ENCODE peak calls at places on chromosomes 2 and 18, in five cellular contexts. One of them, this sample, is unnamed.

GRCh38 chr2:7427293-7428060 is 510.3 kb downstream of the RNF144A start:
- DNase-seq in ovary: no peak
- DNase-seq in fibroblast of lung: peak
- DNase-seq in nephron progenitor cell: peak
- DNase-seq in pancreas: peak
- DNase-seq in this sample: no peak

GRCh38 chr2:72927619-72928537 is 10.6 kb downstream of the EMX1 start:
- DNase-seq in ovary: no peak
- DNase-seq in fibroblast of lung: no peak
- DNase-seq in nephron progenitor cell: no peak
- DNase-seq in pancreas: no peak
- DNase-seq in this sample: no peak

GRCh38 chr2:180679693-180680092 is 300.7 kb upstream of the UBE2E3 start:
- DNase-seq in ovary: no peak
- DNase-seq in fibroblast of lung: no peak
- DNase-seq in nephron progenitor cell: no peak
- DNase-seq in pancreas: no peak
- DNase-seq in this sample: no peak

GRCh38 chr2:20091305-20091991 is 40.0 kb upstream of the LAPTM4A start:
- DNase-seq in ovary: peak
- DNase-seq in fibroblast of lung: peak
- DNase-seq in nephron progenitor cell: no peak
- DNase-seq in pancreas: no peak
- DNase-seq in this sample: no peak

GRCh38 chr18:48292229-48292628 is 117.0 kb downstream of the ZBTB7C start:
- DNase-seq in ovary: no peak
- DNase-seq in fibroblast of lung: no peak
- DNase-seq in nephron progenitor cell: no peak
- DNase-seq in pancreas: no peak
- DNase-seq in this sample: peak

GRCh38 chr18:13608791-13609552 is 117.4 kb downstream of the FAM210A start:
- DNase-seq in ovary: no peak
- DNase-seq in fibroblast of lung: no peak
- DNase-seq in nephron progenitor cell: no peak
- DNase-seq in pancreas: no peak
- DNase-seq in this sample: no peak

GRCh38 chr2:175684466-175684865 is 317.6 kb downstream of the LNPK start:
- DNase-seq in ovary: no peak
- DNase-seq in fibroblast of lung: no peak
- DNase-seq in nephron progenitor cell: no peak
- DNase-seq in pancreas: no peak
- DNase-seq in this sample: no peak

GRCh38 chr2:13193900-13194299 is 477.2 kb downstream of the TRIB2 start:
- DNase-seq in ovary: no peak
- DNase-seq in fibroblast of lung: peak
- DNase-seq in nephron progenitor cell: no peak
- DNase-seq in pancreas: no peak
- DNase-seq in this sample: no peak

GRCh38 chr2:240687045-240687740 is 4.5 kb upstream of the AQP12A start:
- DNase-seq in ovary: no peak
- DNase-seq in fibroblast of lung: no peak
- DNase-seq in nephron progenitor cell: peak
- DNase-seq in pancreas: peak
- DNase-seq in this sample: no peak

GRCh38 chr2:3575534-3576324 is 669 bp downstream of the RPS7 start:
- DNase-seq in ovary: peak
- DNase-seq in fibroblast of lung: no peak
- DNase-seq in nephron progenitor cell: no peak
- DNase-seq in pancreas: no peak
- DNase-seq in this sample: no peak

GRCh38 chr2:16240459-16240858 is 300.1 kb downstream of the MYCN start:
- DNase-seq in ovary: no peak
- DNase-seq in fibroblast of lung: no peak
- DNase-seq in nephron progenitor cell: no peak
- DNase-seq in pancreas: no peak
- DNase-seq in this sample: no peak

GRCh38 chr2:215359576-215359922 is 47.7 kb downstream of the ATIC start:
- DNase-seq in ovary: no peak
- DNase-seq in fibroblast of lung: no peak
- DNase-seq in nephron progenitor cell: no peak
- DNase-seq in pancreas: no peak
- DNase-seq in this sample: no peak

GRCh38 chr2:58871469-58872142 is 630.5 kb upstream of the FANCL start:
- DNase-seq in ovary: no peak
- DNase-seq in fibroblast of lung: no peak
- DNase-seq in nephron progenitor cell: no peak
- DNase-seq in pancreas: no peak
- DNase-seq in this sample: no peak

GRCh38 chr2:108541451-108541850 is 7.2 kb downstream of the LIMS1 start:
- DNase-seq in ovary: no peak
- DNase-seq in fibroblast of lung: no peak
- DNase-seq in nephron progenitor cell: no peak
- DNase-seq in pancreas: no peak
- DNase-seq in this sample: no peak

GRCh38 chr2:12796617-12797016 is 79.9 kb downstream of the TRIB2 start:
- DNase-seq in ovary: no peak
- DNase-seq in fibroblast of lung: peak
- DNase-seq in nephron progenitor cell: peak
- DNase-seq in pancreas: no peak
- DNase-seq in this sample: no peak

GRCh38 chr2:207492461-207492860 is 37.3 kb upstream of the CREB1 start:
- DNase-seq in ovary: no peak
- DNase-seq in fibroblast of lung: no peak
- DNase-seq in nephron progenitor cell: no peak
- DNase-seq in pancreas: no peak
- DNase-seq in this sample: no peak

GRCh38 chr2:9547272-9547991 is 8.2 kb downstream of the ADAM17 start:
- DNase-seq in ovary: no peak
- DNase-seq in fibroblast of lung: peak
- DNase-seq in nephron progenitor cell: no peak
- DNase-seq in pancreas: no peak
- DNase-seq in this sample: no peak

GRCh38 chr2:218403810-218404209 is 4.1 kb downstream of the CTDSP1 start:
- DNase-seq in ovary: no peak
- DNase-seq in fibroblast of lung: no peak
- DNase-seq in nephron progenitor cell: no peak
- DNase-seq in pancreas: no peak
- DNase-seq in this sample: no peak

GRCh38 chr18:21402272-21402671 is 160.2 kb downstream of the GREB1L start:
- DNase-seq in ovary: no peak
- DNase-seq in fibroblast of lung: no peak
- DNase-seq in nephron progenitor cell: no peak
- DNase-seq in pancreas: no peak
- DNase-seq in this sample: no peak

GRCh38 chr2:213238753-213239591 is 45.3 kb upstream of the SPAG16 start:
- DNase-seq in ovary: no peak
- DNase-seq in fibroblast of lung: peak
- DNase-seq in nephron progenitor cell: no peak
- DNase-seq in pancreas: peak
- DNase-seq in this sample: no peak

GRCh38 chr18:60466671-60467070 is 94.1 kb upstream of the MC4R start:
- DNase-seq in ovary: no peak
- DNase-seq in fibroblast of lung: peak
- DNase-seq in nephron progenitor cell: no peak
- DNase-seq in pancreas: no peak
- DNase-seq in this sample: no peak

GRCh38 chr2:135785032-135785431 is 43.4 kb downstream of the UBXN4 start:
- DNase-seq in ovary: no peak
- DNase-seq in fibroblast of lung: no peak
- DNase-seq in nephron progenitor cell: no peak
- DNase-seq in pancreas: no peak
- DNase-seq in this sample: no peak
- TF ChIP-seq CTCF in ovary: no peak
- TF ChIP-seq CTCF in fibroblast of lung: no peak
- TF ChIP-seq CTCF in nephron progenitor cell: peak
- TF ChIP-seq CTCF in pancreas: no peak
- TF ChIP-seq CTCF in this sample: no peak

GRCh38 chr2:222322241-222322640 is 23.4 kb upstream of the PAX3 start:
- DNase-seq in ovary: no peak
- DNase-seq in fibroblast of lung: no peak
- DNase-seq in nephron progenitor cell: no peak
- DNase-seq in pancreas: no peak
- DNase-seq in this sample: no peak

GRCh38 chr2:222320441-222321395 is 21.9 kb upstream of the PAX3 start:
- DNase-seq in ovary: no peak
- DNase-seq in fibroblast of lung: peak
- DNase-seq in nephron progenitor cell: peak
- DNase-seq in pancreas: no peak
- DNase-seq in this sample: no peak

GRCh38 chr2:222318026-222318711 is 19.4 kb upstream of the PAX3 start:
- DNase-seq in ovary: peak
- DNase-seq in fibroblast of lung: peak
- DNase-seq in nephron progenitor cell: peak
- DNase-seq in pancreas: peak
- DNase-seq in this sample: no peak

GRCh38 chr2:222319576-222320440 is 21.0 kb upstream of the PAX3 start:
- DNase-seq in ovary: peak
- DNase-seq in fibroblast of lung: peak
- DNase-seq in nephron progenitor cell: peak
- DNase-seq in pancreas: no peak
- DNase-seq in this sample: no peak

DNA sequence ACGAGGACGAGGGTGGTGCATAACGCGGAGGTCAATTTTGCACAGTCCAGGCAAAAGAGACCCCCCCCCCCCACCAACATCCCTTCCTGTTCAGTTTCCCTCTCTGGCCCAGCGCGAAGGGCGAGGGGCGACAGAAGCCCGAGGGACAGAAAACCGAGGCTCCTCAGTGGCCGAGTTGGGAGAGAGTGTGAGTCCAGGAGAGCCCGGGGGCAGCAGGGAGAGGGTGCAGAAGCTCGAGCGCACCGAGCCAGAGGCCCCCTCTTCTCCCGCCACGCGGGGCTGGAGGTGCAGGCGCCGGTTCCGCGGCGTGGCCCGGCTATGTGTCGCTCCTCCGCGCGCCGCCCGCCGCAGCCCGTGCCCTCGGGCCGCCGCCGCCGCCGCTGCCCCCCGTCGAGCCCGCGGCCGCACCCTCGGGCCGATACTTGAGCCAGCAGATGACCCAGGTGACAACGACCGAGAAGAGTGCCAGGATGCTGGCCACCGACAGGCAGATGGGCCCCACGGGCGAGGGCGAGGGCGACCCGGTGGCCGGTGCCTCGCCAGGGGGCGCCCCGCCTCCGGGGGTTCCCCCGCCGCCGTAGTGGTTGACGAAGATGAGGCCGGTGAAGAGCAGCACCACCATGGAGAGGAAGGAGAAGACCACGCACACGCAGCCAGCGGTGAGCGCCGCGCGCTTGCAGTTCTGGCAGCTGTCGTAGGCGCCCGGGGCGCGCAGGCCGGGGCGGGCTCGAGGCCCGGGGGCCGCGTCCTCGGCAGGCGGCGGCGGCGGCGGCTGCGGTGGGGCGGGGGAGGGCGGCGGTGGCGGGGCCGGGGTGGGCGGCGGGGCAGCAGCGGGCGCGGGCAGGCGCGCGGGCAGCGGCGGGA is 20.1 kb upstream of the PAX3 start:
- DNase-seq in ovary: peak
- DNase-seq in fibroblast of lung: peak
- DNase-seq in nephron progenitor cell: peak
- DNase-seq in pancreas: no peak
- DNase-seq in this sample: no peak
- TF ChIP-seq CTCF in ovary: no peak
- TF ChIP-seq CTCF in fibroblast of lung: no peak
- TF ChIP-seq CTCF in nephron progenitor cell: peak
- TF ChIP-seq CTCF in pancreas: no peak
- TF ChIP-seq CTCF in this sample: peak

DNA sequence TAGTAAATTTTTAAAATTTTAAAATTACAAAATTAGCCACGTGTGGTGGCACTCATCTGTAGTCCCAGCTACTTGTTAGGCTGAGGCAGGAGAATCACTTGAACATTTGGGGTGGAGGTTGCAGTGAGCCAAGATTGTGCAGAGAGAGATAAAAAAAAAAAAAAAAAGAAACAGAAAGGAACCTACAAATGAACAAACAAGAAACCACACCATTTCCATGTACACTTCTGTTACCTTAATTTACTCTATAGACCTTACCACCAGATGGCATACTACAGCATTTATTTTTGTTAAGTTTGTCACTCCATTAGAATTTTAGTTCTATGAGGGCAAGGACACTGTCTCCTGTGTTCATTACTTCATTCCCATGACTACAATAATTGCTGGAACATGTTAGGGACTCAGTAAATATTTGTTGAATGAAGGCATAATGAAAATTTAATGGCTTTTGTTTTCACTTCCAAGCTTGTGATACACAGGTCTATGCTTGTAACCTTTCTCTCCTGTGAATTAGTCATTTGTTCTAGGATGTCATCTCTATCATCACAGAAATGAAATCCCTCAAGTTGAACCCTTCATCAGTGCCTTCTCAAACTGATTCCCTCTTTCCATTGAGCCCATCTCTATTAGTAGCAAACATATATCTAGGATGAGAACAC is 76.0 kb downstream of the ARHGAP15 start:
- DNase-seq in ovary: no peak
- DNase-seq in fibroblast of lung: peak
- DNase-seq in nephron progenitor cell: no peak
- DNase-seq in pancreas: no peak
- DNase-seq in this sample: no peak
- TF ChIP-seq CTCF in ovary: no peak
- TF ChIP-seq CTCF in fibroblast of lung: no peak
- TF ChIP-seq CTCF in nephron progenitor cell: no peak
- TF ChIP-seq CTCF in pancreas: no peak
- TF ChIP-seq CTCF in this sample: no peak

GRCh38 chr2:239226677-239227076 is 174.1 kb downstream of the HDAC4 start:
- DNase-seq in ovary: no peak
- DNase-seq in fibroblast of lung: no peak
- DNase-seq in nephron progenitor cell: no peak
- DNase-seq in pancreas: no peak
- DNase-seq in this sample: no peak
- TF ChIP-seq CTCF in ovary: no peak
- TF ChIP-seq CTCF in fibroblast of lung: no peak
- TF ChIP-seq CTCF in nephron progenitor cell: no peak
- TF ChIP-seq CTCF in pancreas: no peak
- TF ChIP-seq CTCF in this sample: no peak

GRCh38 chr2:151409601-151410484 is at the start of gene RIF1:
- DNase-seq in ovary: peak
- DNase-seq in fibroblast of lung: peak
- DNase-seq in nephron progenitor cell: peak
- DNase-seq in pancreas: peak
- DNase-seq in this sample: peak
- TF ChIP-seq CTCF in ovary: peak
- TF ChIP-seq CTCF in fibroblast of lung: peak
- TF ChIP-seq CTCF in nephron progenitor cell: peak
- TF ChIP-seq CTCF in pancreas: peak
- TF ChIP-seq CTCF in this sample: peak

GRCh38 chr2:231069379-231070054 is 12.8 kb downstream of the PSMD1 start:
- DNase-seq in ovary: no peak
- DNase-seq in fibroblast of lung: peak
- DNase-seq in nephron progenitor cell: no peak
- DNase-seq in pancreas: no peak
- DNase-seq in this sample: no peak
- TF ChIP-seq CTCF in ovary: no peak
- TF ChIP-seq CTCF in fibroblast of lung: no peak
- TF ChIP-seq CTCF in nephron progenitor cell: no peak
- TF ChIP-seq CTCF in pancreas: no peak
- TF ChIP-seq CTCF in this sample: no peak

GRCh38 chr2:129708221-129708967 is 271.1 kb upstream of the RAB6C start:
- DNase-seq in ovary: no peak
- DNase-seq in fibroblast of lung: no peak
- DNase-seq in nephron progenitor cell: no peak
- DNase-seq in pancreas: no peak
- DNase-seq in this sample: no peak
- TF ChIP-seq CTCF in ovary: no peak
- TF ChIP-seq CTCF in fibroblast of lung: no peak
- TF ChIP-seq CTCF in nephron progenitor cell: no peak
- TF ChIP-seq CTCF in pancreas: no peak
- TF ChIP-seq CTCF in this sample: peak